ENCODE peak calls at places on chromosomes 12 and 14, in eight cellular contexts. Z, Y, A, Q, F, H, G and P are unnamed samples.

GRCh38 chr12:115224031-115224430 is 540.1 kb upstream of the TBX3 start:
- DNase-seq in Z (peak), Y (no peak), A (no peak), Q (no peak), F (no peak), H (no peak), G (peak), P (peak)

GRCh38 chr12:122994140-122994675 is 13.7 kb downstream of the ARL6IP4 start:
- DNase-seq in Z (no peak), Y (no peak), A (no peak), Q (no peak), F (no peak), H (no peak), G (no peak), P (no peak)

GRCh38 chr14:20657216-20658211 is 16.0 kb upstream of the OR6S1 start:
- DNase-seq in Z (peak), Y (peak), A (peak), Q (no peak), F (peak), H (no peak), G (peak), P (no peak)

GRCh38 chr12:53703746-53704145 is 23.5 kb downstream of the CALCOCO1 start:
- DNase-seq in Z (peak), Y (peak), A (no peak), Q (no peak), F (no peak), H (no peak), G (no peak), P (no peak)

GRCh38 chr12:89098390-89099102 is 253.8 kb downstream of the DUSP6 start:
- DNase-seq in Z (peak), Y (no peak), A (no peak), Q (peak), F (no peak), H (no peak), G (peak), P (peak)

GRCh38 chr14:80425686-80426085 is 214.4 kb upstream of the DIO2 start:
- DNase-seq in Z (peak), Y (peak), A (peak), Q (no peak), F (peak), H (no peak), G (no peak), P (peak)

GRCh38 chr14:69334576-69334975 is 63.5 kb downstream of the ERH start:
- DNase-seq in Z (no peak), Y (no peak), A (no peak), Q (no peak), F (no peak), H (no peak), G (no peak), P (no peak)

GRCh38 chr12:34625116-34625515 is 602.8 kb downstream of the ALG10 start:
- DNase-seq in Z (peak), Y (peak), A (peak), Q (no peak), F (peak), H (no peak), G (no peak), P (no peak)

GRCh38 chr14:84493779-84494178 is 1036.2 kb upstream of the FLRT2 start:
- DNase-seq in Z (peak), Y (no peak), A (no peak), Q (peak), F (no peak), H (no peak), G (no peak), P (no peak)

GRCh38 chr14:69460093-69460701 is 24.3 kb upstream of the PLEKHD1 start:
- DNase-seq in Z (peak), Y (peak), A (peak), Q (peak), F (peak), H (peak), G (peak), P (peak)

GRCh38 chr14:28656704-28657255 is 109.8 kb upstream of the FOXG1 start:
- DNase-seq in Z (no peak), Y (peak), A (no peak), Q (no peak), F (peak), H (no peak), G (no peak), P (no peak)

GRCh38 chr12:132146098-132146497 is 1.8 kb downstream of the NOC4L start:
- DNase-seq in Z (no peak), Y (no peak), A (no peak), Q (no peak), F (no peak), H (no peak), G (no peak), P (no peak)

GRCh38 chr12:110080410-110080809 is 32.1 kb upstream of the C12orf76 start:
- DNase-seq in Z (no peak), Y (no peak), A (no peak), Q (no peak), F (no peak), H (no peak), G (no peak), P (no peak)

GRCh38 chr12:110074089-110074488 is 25.8 kb upstream of the C12orf76 start:
- DNase-seq in Z (no peak), Y (no peak), A (no peak), Q (no peak), F (no peak), H (no peak), G (no peak), P (no peak)

GRCh38 chr12:110079477-110080400 is 31.4 kb upstream of the C12orf76 start:
- DNase-seq in Z (no peak), Y (no peak), A (peak), Q (peak), F (no peak), H (peak), G (no peak), P (no peak)

GRCh38 chr12:110075880-110076279 is 27.6 kb upstream of the C12orf76 start:
- DNase-seq in Z (no peak), Y (no peak), A (no peak), Q (no peak), F (no peak), H (no peak), G (no peak), P (no peak)

GRCh38 chr12:110077769-110078168 is 29.4 kb upstream of the C12orf76 start:
- DNase-seq in Z (no peak), Y (peak), A (no peak), Q (no peak), F (no peak), H (no peak), G (no peak), P (no peak)
- TF ChIP-seq CTCF in Z (no peak), Y (no peak), A (no peak), Q (no peak), F (no peak), H (no peak), G (no peak), P (no peak)

GRCh38 chr14:60515244-60515695 is 6.3 kb downstream of the SIX6 start:
- DNase-seq in Z (no peak), Y (no peak), A (no peak), Q (no peak), F (no peak), H (no peak), G (no peak), P (no peak)
- TF ChIP-seq CTCF in Z (no peak), Y (no peak), A (no peak), Q (no peak), F (no peak), H (no peak), G (no peak), P (peak)

DNA sequence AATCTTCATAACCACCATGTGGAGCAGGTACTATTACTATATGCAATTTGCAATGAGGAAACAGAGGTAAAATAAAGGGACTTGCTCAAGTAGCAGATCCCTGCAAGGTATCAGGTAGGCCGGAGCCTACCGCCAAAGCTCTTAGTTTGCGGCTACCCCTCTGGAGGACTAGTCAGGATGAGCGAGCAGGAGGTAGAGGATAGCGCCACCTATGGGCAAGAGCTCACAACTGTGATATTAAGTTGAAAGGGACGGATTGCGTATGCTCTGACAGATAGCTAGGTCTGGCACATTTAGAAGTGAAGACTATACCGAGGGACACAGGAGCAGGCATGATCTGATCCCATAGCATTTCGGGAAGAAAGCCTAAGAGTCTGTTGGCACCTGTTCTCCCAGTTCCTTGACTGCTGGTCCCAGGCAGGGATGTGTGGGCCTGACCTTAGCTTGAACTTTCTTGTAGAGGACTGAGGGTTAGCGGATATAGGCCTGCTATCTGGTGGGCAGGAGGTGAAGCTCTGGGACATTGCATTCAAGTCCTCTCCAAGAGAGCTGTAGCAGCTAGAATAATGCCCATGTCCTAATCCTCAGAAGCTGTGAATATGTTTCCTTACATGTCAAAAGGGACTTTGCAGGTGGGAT is 48.0 kb downstream of the SLC17A8 start:
- DNase-seq in Z (peak), Y (peak), A (peak), Q (peak), F (peak), H (no peak), G (peak), P (peak)
- TF ChIP-seq CTCF in Z (peak), Y (peak), A (peak), Q (peak), F (peak), H (no peak), G (peak), P (peak)

DNA sequence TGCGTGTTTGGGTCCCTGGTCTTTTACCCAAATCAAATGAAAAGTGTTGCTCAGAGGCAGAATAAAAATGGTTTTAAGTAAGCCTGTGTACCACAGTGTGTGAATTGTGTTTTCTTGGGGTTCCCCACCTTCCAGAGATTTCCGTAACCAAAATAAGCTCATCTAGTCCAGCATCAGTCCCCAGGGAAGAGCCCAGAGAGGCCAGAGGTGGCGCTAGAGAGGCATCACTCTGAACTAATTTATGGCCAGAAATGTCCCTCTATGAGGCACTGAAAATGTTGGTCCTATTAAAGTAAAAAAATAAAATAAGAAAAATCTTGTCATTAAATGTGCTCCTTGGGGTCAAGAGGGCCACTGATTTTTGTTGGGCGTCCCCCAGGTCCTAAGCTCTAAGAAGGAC is 24.9 kb upstream of the PRKAB1 start:
- DNase-seq in Z (no peak), Y (no peak), A (no peak), Q (no peak), F (no peak), H (no peak), G (peak), P (no peak)
- TF ChIP-seq CTCF in Z (peak), Y (no peak), A (no peak), Q (no peak), F (peak), H (no peak), G (peak), P (no peak)

GRCh38 chr12:94143444-94143843 is 4.9 kb upstream of the PLXNC1 start:
- DNase-seq in Z (no peak), Y (no peak), A (no peak), Q (no peak), F (no peak), H (no peak), G (no peak), P (no peak)

GRCh38 chr12:94141004-94141764 is 7.2 kb upstream of the PLXNC1 start:
- DNase-seq in Z (no peak), Y (no peak), A (no peak), Q (no peak), F (no peak), H (no peak), G (no peak), P (no peak)

GRCh38 chr12:94139816-94140215 is 8.6 kb upstream of the PLXNC1 start:
- DNase-seq in Z (no peak), Y (no peak), A (no peak), Q (no peak), F (no peak), H (no peak), G (no peak), P (no peak)

GRCh38 chr12:94141892-94142291 is 6.5 kb upstream of the PLXNC1 start:
- DNase-seq in Z (no peak), Y (no peak), A (no peak), Q (no peak), F (no peak), H (no peak), G (no peak), P (no peak)

DNA sequence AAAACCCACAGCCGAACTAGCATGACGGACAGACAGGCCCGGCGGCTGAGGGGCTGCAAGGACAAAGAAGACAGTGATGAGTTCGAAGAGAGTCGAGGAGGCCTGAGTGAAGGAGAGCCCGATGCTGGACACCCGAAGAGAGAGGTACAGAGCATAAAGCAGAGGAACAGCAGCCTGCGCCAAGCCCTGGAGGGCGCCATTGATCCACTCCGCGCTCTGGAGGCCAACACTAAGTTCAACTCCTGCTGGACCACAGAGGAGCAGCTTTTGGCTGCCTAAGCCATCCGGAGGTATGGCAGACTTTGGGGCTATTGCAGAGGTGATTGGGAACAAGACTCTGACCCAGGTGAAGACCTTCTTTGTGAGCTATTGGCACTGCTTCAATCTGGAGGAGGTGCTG is 7.8 kb upstream of the PLXNC1 start:
- DNase-seq in Z (no peak), Y (peak), A (peak), Q (no peak), F (peak), H (no peak), G (peak), P (no peak)
- TF ChIP-seq CTCF in Z (peak), Y (peak), A (peak), Q (peak), F (no peak), H (no peak), G (peak), P (peak)